ENCODE peak calls at places on chromosomes 6 and 20, in nine cellular contexts. D is T-helper 9 cell, P is naive B cell, C is GM19239, S is activated gamma-delta T cell treated with Interleukin-2 at 50 U/mL for 16 hours, O is left kidney, R is type B pancreatic cell, J is HFF-Myc, Z is amygdala. X is an unnamed sample.

GRCh38 chr6:107491059-107491609 is 1.2 kb downstream of the SOBP start:
- DNase-seq in R (peak), O (peak), S (no peak), P (peak), C (no peak), J (no peak), Z (peak), D (no peak), X (peak)

GRCh38 chr6:139064981-139065665 is 36.6 kb downstream of the ABRACL start:
- DNase-seq in D (no peak), J (no peak), P (no peak), C (no peak), S (no peak), R (no peak), Z (no peak), O (peak), X (no peak)

GRCh38 chr20:47950103-47950502 is 164.8 kb upstream of the SULF2 start:
- DNase-seq in J (no peak), R (no peak), S (no peak), D (no peak), Z (peak), P (no peak), C (no peak), O (peak), X (no peak)

GRCh38 chr20:15547109-15547508 is 1026.1 kb downstream of the KIF16B start:
- DNase-seq in O (no peak), R (no peak), P (no peak), S (no peak), J (no peak), D (no peak), Z (no peak), C (no peak), X (no peak)

GRCh38 chr6:150006961-150007464 is 18.3 kb downstream of the RAET1L start:
- DNase-seq in D (no peak), J (no peak), O (peak), Z (no peak), R (no peak), C (no peak), S (no peak), P (no peak), X (peak)

GRCh38 chr20:13356087-13356486 is 135.0 kb downstream of the ISM1 start:
- DNase-seq in C (no peak), R (no peak), S (no peak), D (no peak), J (no peak), P (no peak), Z (no peak), O (no peak), X (no peak)

GRCh38 chr6:125212377-125212776 is 58.8 kb downstream of the TPD52L1 start:
- DNase-seq in S (no peak), P (no peak), R (no peak), J (no peak), O (no peak), D (no peak), C (no peak), Z (no peak), X (peak)

GRCh38 chr6:39558791-39559190 is 166.4 kb downstream of the KIF6 start:
- DNase-seq in J (no peak), R (no peak), Z (no peak), D (no peak), O (no peak), S (no peak), C (no peak), P (no peak), X (no peak)

GRCh38 chr6:158357570-158358216 is 45.4 kb downstream of the TULP4 start:
- DNase-seq in J (no peak), C (peak), Z (no peak), D (no peak), S (no peak), P (no peak), R (no peak), O (no peak), X (no peak)

GRCh38 chr6:44216677-44217331 is at the start of gene MYMX:
- DNase-seq in S (no peak), P (no peak), J (no peak), Z (no peak), D (no peak), O (peak), C (no peak), R (no peak), X (no peak)